ENCODE peak calls at places on chromosomes 5 and 9, in five cellular contexts. One of them, this sample, is unnamed.
A peak's percentile ranks its signal among the peaks of the same experiment; 100 is the strongest.

GRCh38 chr5:126139086-126139485 is 284.1 kb upstream of the GRAMD2B start:
- DNase-seq in H54: no peak
- DNase-seq in osteocyte: no peak
- DNase-seq in posterior vena cava: no peak
- DNase-seq in left ventricle myocardium inferior: no peak
- DNase-seq in this sample: no peak

GRCh38 chr9:83775932-83776331 is 41.6 kb downstream of the GKAP1 start:
- DNase-seq in left ventricle myocardium inferior: no peak
- DNase-seq in posterior vena cava: no peak
- DNase-seq in osteocyte: no peak
- DNase-seq in H54: no peak
- DNase-seq in this sample: no peak

GRCh38 chr9:126435105-126435504 is 108.5 kb downstream of the MVB12B start:
- DNase-seq in H54: no peak
- DNase-seq in osteocyte: no peak
- DNase-seq in posterior vena cava: no peak
- DNase-seq in left ventricle myocardium inferior: no peak
- DNase-seq in this sample: no peak

GRCh38 chr9:89436963-89437625 is 60.8 kb downstream of the SEMA4D start:
- DNase-seq in posterior vena cava: no peak
- DNase-seq in H54: no peak
- DNase-seq in osteocyte: no peak
- DNase-seq in left ventricle myocardium inferior: no peak
- DNase-seq in this sample: peak; percentile 82

GRCh38 chr5:172665049-172665541 is 24.0 kb downstream of the NEURL1B start:
- DNase-seq in posterior vena cava: no peak
- DNase-seq in left ventricle myocardium inferior: no peak
- DNase-seq in H54: no peak
- DNase-seq in osteocyte: no peak
- DNase-seq in this sample: peak; percentile 53

GRCh38 chr5:137119321-137119720 is 379.8 kb downstream of the SPOCK1 start:
- DNase-seq in posterior vena cava: no peak
- DNase-seq in H54: no peak
- DNase-seq in osteocyte: no peak
- DNase-seq in left ventricle myocardium inferior: no peak
- DNase-seq in this sample: no peak

GRCh38 chr9:98652302-98652701 is 56.4 kb downstream of the GABBR2 start:
- DNase-seq in osteocyte: no peak
- DNase-seq in left ventricle myocardium inferior: no peak
- DNase-seq in H54: no peak
- DNase-seq in posterior vena cava: no peak
- DNase-seq in this sample: no peak

GRCh38 chr9:138096192-138096845 is 218.7 kb downstream of the CACNA1B start:
- DNase-seq in posterior vena cava: peak; percentile 50
- DNase-seq in left ventricle myocardium inferior: no peak
- DNase-seq in osteocyte: peak; percentile 69
- DNase-seq in H54: no peak
- DNase-seq in this sample: peak; percentile 26

GRCh38 chr9:6833518-6834192 is 75.9 kb downstream of the KDM4C start:
- DNase-seq in H54: no peak
- DNase-seq in osteocyte: no peak
- DNase-seq in left ventricle myocardium inferior: no peak
- DNase-seq in posterior vena cava: no peak
- DNase-seq in this sample: no peak

GRCh38 chr5:180126716-180127681 is 55.4 kb upstream of the RNF130 start:
- DNase-seq in left ventricle myocardium inferior: no peak
- DNase-seq in osteocyte: peak; percentile 85
- DNase-seq in posterior vena cava: peak; percentile 81
- DNase-seq in H54: no peak
- DNase-seq in this sample: peak; percentile 72

GRCh38 chr9:5438301-5439162 is 807 bp upstream of the PLGRKT start:
- DNase-seq in posterior vena cava: peak; percentile 81
- DNase-seq in left ventricle myocardium inferior: no peak
- DNase-seq in H54: no peak
- DNase-seq in osteocyte: no peak
- DNase-seq in this sample: no peak

GRCh38 chr5:141649972-141650371 is 1.2 kb downstream of the FCHSD1 start:
- DNase-seq in H54: no peak
- DNase-seq in posterior vena cava: no peak
- DNase-seq in left ventricle myocardium inferior: no peak
- DNase-seq in osteocyte: no peak
- DNase-seq in this sample: no peak

GRCh38 chr5:179822059-179822432 is 1.3 kb downstream of the SQSTM1 start:
- DNase-seq in left ventricle myocardium inferior: no peak
- DNase-seq in osteocyte: no peak
- DNase-seq in H54: no peak
- DNase-seq in posterior vena cava: no peak
- DNase-seq in this sample: no peak

GRCh38 chr9:121133104-121133816 is 58.5 kb downstream of the CNTRL start:
- DNase-seq in H54: no peak
- DNase-seq in left ventricle myocardium inferior: no peak
- DNase-seq in posterior vena cava: no peak
- DNase-seq in osteocyte: no peak
- DNase-seq in this sample: peak; percentile 79

This sample was measured in upper lobe of right lung.